ENCODE peak calls at places on chromosomes 3 and 15, in seven cellular contexts. G is mammary epithelial cell, F is fibroblast of lung, A is dorsolateral prefrontal cortex, C is right atrium auricular region, O is mucosa of descending colon, R is GM12865. D is an unnamed sample.

GRCh38 chr3:179796421-179796820 is 143.6 kb downstream of the USP13 start:
- DNase-seq in G (no peak), F (no peak), A (no peak), C (no peak), O (no peak), R (no peak), D (no peak)

GRCh38 chr3:128786434-128787020 is 60.5 kb downstream of the RAB7A start:
- DNase-seq in G (no peak), F (no peak), A (no peak), C (no peak), O (no peak), R (no peak), D (no peak)

GRCh38 chr3:104437131-104437750 is 929.5 kb upstream of the ALCAM start:
- DNase-seq in G (peak; percentile 75), F (peak; percentile 78), A (no peak), C (no peak), O (no peak), R (no peak), D (peak; percentile 54)

GRCh38 chr3:194103475-194103874 is 32.5 kb upstream of the HES1 start:
- DNase-seq in G (peak; percentile 17), F (no peak), A (no peak), C (no peak), O (no peak), R (peak; percentile 54), D (no peak)

GRCh38 chr3:175338775-175339535 is 479.8 kb downstream of the NAALADL2 start:
- DNase-seq in G (peak; percentile 74), F (peak; percentile 79), A (no peak), C (no peak), O (no peak), R (peak; percentile 31), D (peak; percentile 81)

GRCh38 chr15:48536681-48537091 is 108.8 kb downstream of the FBN1 start:
- DNase-seq in G (no peak), F (peak; percentile 39), A (no peak), C (no peak), O (no peak), R (no peak), D (no peak)

GRCh38 chr3:127720985-127721384 is 48.2 kb downstream of the ABTB1 start:
- DNase-seq in G (no peak), F (no peak), A (no peak), C (no peak), O (no peak), R (no peak), D (no peak)

GRCh38 chr15:81888748-81889479 is 156.9 kb downstream of the MEX3B start:
- DNase-seq in G (no peak), F (peak; percentile 81), A (no peak), C (no peak), O (no peak), R (no peak), D (peak; percentile 86)

GRCh38 chr3:143590660-143591059 is 257.6 kb downstream of the SLC9A9 start:
- DNase-seq in G (no peak), F (no peak), A (no peak), C (no peak), O (no peak), R (no peak), D (no peak)

GRCh38 chr3:62097121-62097520 is 276.2 kb downstream of the FEZF2 start:
- DNase-seq in G (no peak), F (peak; percentile 33), A (no peak), C (no peak), O (no peak), R (no peak), D (no peak)

GRCh38 chr15:69045810-69046209 is 31.3 kb downstream of the NOX5 start:
- DNase-seq in G (peak; percentile 41), F (peak; percentile 30), A (no peak), C (no peak), O (no peak), R (no peak), D (peak; percentile 92)

GRCh38 chr15:96353931-96354730 is 23.6 kb downstream of the NR2F2 start:
- DNase-seq in G (no peak), F (peak; percentile 73), A (no peak), C (no peak), O (no peak), R (no peak), D (peak; percentile 17)

GRCh38 chr3:88362428-88362827 is 212.7 kb downstream of the C3orf38 start:
- DNase-seq in G (peak; percentile 4), F (no peak), A (no peak), C (no peak), O (no peak), R (no peak), D (no peak)

GRCh38 chr3:30384546-30385072 is 221.8 kb upstream of the TGFBR2 start:
- DNase-seq in G (peak; percentile 2), F (no peak), A (no peak), C (no peak), O (no peak), R (no peak), D (no peak)

GRCh38 chr3:113614402-113614801 is 82.0 kb downstream of the USF3 start:
- DNase-seq in G (no peak), F (no peak), A (no peak), C (no peak), O (no peak), R (no peak), D (no peak)

GRCh38 chr3:169660709-169661566 is 2.6 kb downstream of the MECOM start:
- DNase-seq in G (no peak), F (peak; percentile 78), A (no peak), C (no peak), O (no peak), R (peak; percentile 13), D (no peak)

GRCh38 chr3:150035910-150036661 is 65.4 kb upstream of the PFN2 start:
- DNase-seq in G (no peak), F (no peak), A (no peak), C (no peak), O (no peak), R (no peak), D (no peak)

GRCh38 chr3:175980731-175981130 is 1121.6 kb downstream of the NAALADL2 start:
- DNase-seq in G (no peak), F (no peak), A (no peak), C (no peak), O (no peak), R (no peak), D (no peak)

GRCh38 chr3:51800758-51801140 is 21.7 kb upstream of the IQCF6 start:
- DNase-seq in G (no peak), F (no peak), A (no peak), C (no peak), O (no peak), R (no peak), D (no peak)

GRCh38 chr15:75669191-75669878 is 21.6 kb downstream of the SNX33 start:
- DNase-seq in G (peak; percentile 100), F (no peak), A (no peak), C (no peak), O (no peak), R (no peak), D (peak; percentile 92)

GRCh38 chr3:98814799-98815450 is 51.8 kb downstream of the ST3GAL6 start:
- DNase-seq in G (peak; percentile 66), F (peak; percentile 80), A (no peak), C (no peak), O (no peak), R (no peak), D (peak; percentile 60)

GRCh38 chr3:100040846-100041245 is 73.5 kb downstream of the FILIP1L start:
- DNase-seq in G (no peak), F (peak; percentile 87), A (no peak), C (no peak), O (no peak), R (no peak), D (peak; percentile 15)

GRCh38 chr3:175307642-175308041 is 448.5 kb downstream of the NAALADL2 start:
- DNase-seq in G (no peak), F (no peak), A (no peak), C (no peak), O (no peak), R (no peak), D (no peak)

DNA sequence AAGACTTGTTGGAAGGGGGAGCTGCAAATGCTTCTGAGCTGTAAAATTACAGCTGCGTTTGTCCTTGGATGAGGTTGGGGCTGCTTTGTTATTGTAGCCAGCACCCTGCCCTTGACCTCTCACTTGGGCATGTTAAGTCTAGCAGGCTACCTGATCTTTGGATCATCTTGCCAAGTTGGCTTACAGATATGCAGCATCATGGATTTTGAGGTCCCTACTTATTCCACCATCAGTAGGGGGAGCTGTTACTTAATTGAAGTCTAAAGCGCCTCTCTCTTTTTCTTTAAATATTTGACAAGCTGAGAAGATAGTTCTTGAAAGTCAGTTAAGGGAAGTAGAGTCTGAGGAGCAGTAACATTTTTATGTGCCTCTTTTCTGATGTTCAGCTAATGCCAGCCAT is 793.0 kb downstream of the MCTP2 start:
- DNase-seq in G (peak; percentile 37), F (peak; percentile 63), A (no peak), C (no peak), O (no peak), R (no peak), D (peak; percentile 57)
- TF ChIP-seq CTCF in G (peak; percentile 61), F (peak; percentile 39), A (no peak), C (no peak), O (no peak), R (peak; percentile 4), D (peak; percentile 39)

DNA sequence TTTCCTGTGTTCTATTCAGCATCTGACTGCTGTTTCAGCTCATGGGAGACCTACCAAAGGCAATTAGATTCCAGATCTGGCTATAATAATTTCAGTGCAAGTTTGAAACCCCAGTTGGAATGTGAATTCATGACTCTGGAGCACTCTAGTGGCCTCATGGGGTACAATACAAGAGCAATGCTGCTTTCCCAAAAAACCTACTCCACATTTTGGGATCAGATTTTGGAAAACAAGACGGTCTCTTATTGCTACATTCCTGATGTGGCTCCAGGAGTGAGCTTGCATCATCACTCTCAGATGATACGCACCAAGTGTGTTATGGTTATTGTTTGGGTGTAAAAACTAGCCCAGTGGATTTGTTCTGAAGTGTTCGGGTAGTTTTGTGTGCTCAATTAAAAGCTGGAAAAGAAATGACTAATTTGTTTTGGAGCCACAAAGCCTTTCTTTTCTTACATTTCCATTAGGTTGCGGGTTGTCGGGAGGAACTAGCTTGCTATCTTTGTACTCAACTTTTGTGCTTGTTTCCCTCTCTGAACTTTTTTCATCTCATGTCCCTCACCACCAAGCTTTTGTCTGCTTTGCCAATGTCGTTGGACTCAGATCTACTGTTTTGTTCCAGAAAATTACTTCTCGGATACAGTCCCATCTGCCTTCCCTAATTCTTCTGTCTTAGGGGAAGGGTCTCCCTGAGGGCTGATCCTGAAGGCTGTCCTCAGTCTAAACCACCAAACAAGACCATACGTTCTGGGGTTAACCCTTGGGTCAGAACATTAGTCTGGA is 272.1 kb downstream of the BBX start:
- DNase-seq in G (no peak), F (peak; percentile 22), A (no peak), C (no peak), O (no peak), R (no peak), D (peak; percentile 25)
- TF ChIP-seq CTCF in G (peak; percentile 28), F (peak; percentile 34), A (peak; percentile 66), C (no peak), O (no peak), R (no peak), D (peak; percentile 18)

GRCh38 chr15:99425666-99426301 is 140.0 kb upstream of the MEF2A start:
- DNase-seq in G (peak; percentile 24), F (no peak), A (no peak), C (no peak), O (peak; percentile 60), R (no peak), D (peak; percentile 55)
- TF ChIP-seq CTCF in G (peak; percentile 46), F (no peak), A (no peak), C (no peak), O (no peak), R (no peak), D (no peak)

DNA sequence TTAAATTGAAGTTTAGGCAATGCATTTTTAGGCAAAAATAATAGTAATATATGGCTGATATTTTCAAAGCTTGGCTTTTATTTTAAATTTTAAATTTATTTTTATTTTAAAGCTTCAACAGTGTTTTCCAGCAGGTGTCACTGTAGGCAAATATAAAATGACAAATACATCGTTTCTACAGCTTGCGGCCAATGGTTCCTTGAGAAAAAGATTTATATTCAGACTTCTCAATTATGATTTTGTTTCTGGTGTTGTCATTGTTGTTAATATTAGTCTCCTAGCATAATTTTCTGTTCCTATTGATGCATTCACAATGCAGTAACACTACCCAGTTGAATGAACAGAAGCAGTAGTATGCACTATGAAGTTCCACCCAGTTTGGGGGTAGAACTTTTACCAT is 220.7 kb upstream of the DNAJC19 start:
- DNase-seq in G (peak; percentile 2), F (peak; percentile 33), A (no peak), C (no peak), O (no peak), R (peak; percentile 17), D (peak; percentile 42)
- TF ChIP-seq CTCF in G (peak; percentile 35), F (no peak), A (peak; percentile 80), C (no peak), O (no peak), R (peak; percentile 15), D (peak; percentile 55)